ENCODE peak calls at places on chromosomes 4 and X, in ten cellular contexts. One of them, this sample, is unnamed.

GRCh38 chr4:102546635-102547034 is 45.5 kb downstream of the NFKB1 start:
- DNase-seq in Peyer's patch: no peak
- DNase-seq in tibial nerve: no peak
- DNase-seq in AG04450: no peak
- DNase-seq in heart right ventricle: no peak
- DNase-seq in HFF-Myc: no peak
- DNase-seq in CD4-positive, alpha-beta T cell: no peak
- DNase-seq in HFFc6: no peak
- DNase-seq in AG09319: no peak
- DNase-seq in esophagus squamous epithelium: no peak
- DNase-seq in this sample: no peak

GRCh38 chr4:112973897-112974296 is 75.6 kb upstream of the ANK2 start:
- DNase-seq in Peyer's patch: no peak
- DNase-seq in tibial nerve: no peak
- DNase-seq in AG04450: no peak
- DNase-seq in heart right ventricle: no peak
- DNase-seq in HFF-Myc: no peak
- DNase-seq in CD4-positive, alpha-beta T cell: no peak
- DNase-seq in HFFc6: no peak
- DNase-seq in AG09319: no peak
- DNase-seq in esophagus squamous epithelium: no peak
- DNase-seq in this sample: no peak

GRCh38 chr4:14834382-14834781 is 167.9 kb upstream of the CPEB2 start:
- DNase-seq in Peyer's patch: no peak
- DNase-seq in tibial nerve: no peak
- DNase-seq in AG04450: no peak
- DNase-seq in heart right ventricle: no peak
- DNase-seq in HFF-Myc: no peak
- DNase-seq in CD4-positive, alpha-beta T cell: no peak
- DNase-seq in HFFc6: no peak
- DNase-seq in AG09319: no peak
- DNase-seq in esophagus squamous epithelium: no peak
- DNase-seq in this sample: no peak

GRCh38 chrX:21004835-21005234 is 369.4 kb upstream of the CNKSR2 start:
- DNase-seq in Peyer's patch: no peak
- DNase-seq in tibial nerve: no peak
- DNase-seq in AG04450: no peak
- DNase-seq in heart right ventricle: no peak
- DNase-seq in HFF-Myc: no peak
- DNase-seq in CD4-positive, alpha-beta T cell: no peak
- DNase-seq in HFFc6: no peak
- DNase-seq in AG09319: no peak
- DNase-seq in esophagus squamous epithelium: no peak
- DNase-seq in this sample: no peak

GRCh38 chrX:7316280-7316679 is 168.3 kb upstream of the PUDP start:
- DNase-seq in Peyer's patch: no peak
- DNase-seq in tibial nerve: no peak
- DNase-seq in AG04450: no peak
- DNase-seq in heart right ventricle: no peak
- DNase-seq in HFF-Myc: no peak
- DNase-seq in CD4-positive, alpha-beta T cell: no peak
- DNase-seq in HFFc6: peak
- DNase-seq in AG09319: no peak
- DNase-seq in esophagus squamous epithelium: no peak
- DNase-seq in this sample: no peak

GRCh38 chr4:84530871-84531270 is 31.8 kb upstream of the NKX6-1 start:
- DNase-seq in Peyer's patch: no peak
- DNase-seq in tibial nerve: no peak
- DNase-seq in AG04450: no peak
- DNase-seq in heart right ventricle: no peak
- DNase-seq in HFF-Myc: peak
- DNase-seq in CD4-positive, alpha-beta T cell: no peak
- DNase-seq in HFFc6: peak
- DNase-seq in AG09319: no peak
- DNase-seq in esophagus squamous epithelium: no peak
- DNase-seq in this sample: no peak

GRCh38 chr4:161486454-161486853 is 677.3 kb downstream of the FSTL5 start:
- DNase-seq in Peyer's patch: no peak
- DNase-seq in tibial nerve: no peak
- DNase-seq in AG04450: no peak
- DNase-seq in heart right ventricle: no peak
- DNase-seq in HFF-Myc: no peak
- DNase-seq in CD4-positive, alpha-beta T cell: no peak
- DNase-seq in HFFc6: no peak
- DNase-seq in AG09319: no peak
- DNase-seq in esophagus squamous epithelium: no peak
- DNase-seq in this sample: no peak

GRCh38 chr4:184958127-184958806 is 60.0 kb upstream of the HELT start:
- DNase-seq in Peyer's patch: no peak
- DNase-seq in tibial nerve: no peak
- DNase-seq in AG04450: no peak
- DNase-seq in heart right ventricle: no peak
- DNase-seq in HFF-Myc: no peak
- DNase-seq in CD4-positive, alpha-beta T cell: no peak
- DNase-seq in HFFc6: no peak
- DNase-seq in AG09319: no peak
- DNase-seq in esophagus squamous epithelium: no peak
- DNase-seq in this sample: no peak

GRCh38 chrX:2967012-2967411 is 37.9 kb upstream of the ARSD start:
- DNase-seq in Peyer's patch: no peak
- DNase-seq in tibial nerve: no peak
- DNase-seq in AG04450: no peak
- DNase-seq in heart right ventricle: no peak
- DNase-seq in HFF-Myc: no peak
- DNase-seq in CD4-positive, alpha-beta T cell: no peak
- DNase-seq in HFFc6: no peak
- DNase-seq in AG09319: no peak
- DNase-seq in esophagus squamous epithelium: no peak
- DNase-seq in this sample: no peak

GRCh38 chrX:2577844-2578444 is 77.2 kb upstream of the DHRSX start:
- DNase-seq in Peyer's patch: no peak
- DNase-seq in tibial nerve: no peak
- DNase-seq in AG04450: no peak
- DNase-seq in heart right ventricle: no peak
- DNase-seq in HFF-Myc: no peak
- DNase-seq in CD4-positive, alpha-beta T cell: no peak
- DNase-seq in HFFc6: no peak
- DNase-seq in AG09319: no peak
- DNase-seq in esophagus squamous epithelium: no peak
- DNase-seq in this sample: no peak

GRCh38 chr4:184007891-184008290 is 102.8 kb downstream of the STOX2 start:
- DNase-seq in Peyer's patch: no peak
- DNase-seq in tibial nerve: no peak
- DNase-seq in AG04450: no peak
- DNase-seq in heart right ventricle: no peak
- DNase-seq in HFF-Myc: no peak
- DNase-seq in CD4-positive, alpha-beta T cell: no peak
- DNase-seq in HFFc6: no peak
- DNase-seq in AG09319: no peak
- DNase-seq in esophagus squamous epithelium: no peak
- DNase-seq in this sample: no peak

GRCh38 chr4:338759-339097 is 1.1 kb downstream of the ZNF141 start:
- DNase-seq in Peyer's patch: no peak
- DNase-seq in tibial nerve: no peak
- DNase-seq in AG04450: no peak
- DNase-seq in heart right ventricle: peak
- DNase-seq in HFF-Myc: no peak
- DNase-seq in CD4-positive, alpha-beta T cell: no peak
- DNase-seq in HFFc6: no peak
- DNase-seq in AG09319: no peak
- DNase-seq in esophagus squamous epithelium: no peak
- DNase-seq in this sample: no peak

GRCh38 chr4:2688697-2689096 is 67.4 kb downstream of the TNIP2 start:
- DNase-seq in Peyer's patch: no peak
- DNase-seq in tibial nerve: no peak
- DNase-seq in AG04450: no peak
- DNase-seq in heart right ventricle: no peak
- DNase-seq in HFF-Myc: no peak
- DNase-seq in CD4-positive, alpha-beta T cell: no peak
- DNase-seq in HFFc6: no peak
- DNase-seq in AG09319: no peak
- DNase-seq in esophagus squamous epithelium: no peak
- DNase-seq in this sample: no peak

GRCh38 chrX:39289827-39290226 is 488.6 kb downstream of the MID1IP1 start:
- DNase-seq in Peyer's patch: no peak
- DNase-seq in tibial nerve: no peak
- DNase-seq in AG04450: no peak
- DNase-seq in heart right ventricle: no peak
- DNase-seq in HFF-Myc: no peak
- DNase-seq in CD4-positive, alpha-beta T cell: no peak
- DNase-seq in HFFc6: no peak
- DNase-seq in AG09319: no peak
- DNase-seq in esophagus squamous epithelium: no peak
- DNase-seq in this sample: no peak

GRCh38 chr4:120723986-120724385 is 198.5 kb downstream of the PRDM5 start:
- DNase-seq in Peyer's patch: no peak
- DNase-seq in tibial nerve: no peak
- DNase-seq in AG04450: no peak
- DNase-seq in heart right ventricle: no peak
- DNase-seq in HFF-Myc: no peak
- DNase-seq in CD4-positive, alpha-beta T cell: no peak
- DNase-seq in HFFc6: no peak
- DNase-seq in AG09319: no peak
- DNase-seq in esophagus squamous epithelium: no peak
- DNase-seq in this sample: no peak

GRCh38 chrX:154373340-154374306 is 811 bp downstream of the FLNA start:
- DNase-seq in Peyer's patch: peak
- DNase-seq in tibial nerve: peak
- DNase-seq in AG04450: peak
- DNase-seq in heart right ventricle: peak
- DNase-seq in HFF-Myc: no peak
- DNase-seq in CD4-positive, alpha-beta T cell: no peak
- DNase-seq in HFFc6: peak
- DNase-seq in AG09319: peak
- DNase-seq in esophagus squamous epithelium: no peak
- DNase-seq in this sample: peak

GRCh38 chr4:7187691-7188090 is 4.6 kb upstream of the SORCS2 start:
- DNase-seq in Peyer's patch: no peak
- DNase-seq in tibial nerve: no peak
- DNase-seq in AG04450: no peak
- DNase-seq in heart right ventricle: no peak
- DNase-seq in HFF-Myc: no peak
- DNase-seq in CD4-positive, alpha-beta T cell: no peak
- DNase-seq in HFFc6: no peak
- DNase-seq in AG09319: no peak
- DNase-seq in esophagus squamous epithelium: no peak
- DNase-seq in this sample: no peak

DNA sequence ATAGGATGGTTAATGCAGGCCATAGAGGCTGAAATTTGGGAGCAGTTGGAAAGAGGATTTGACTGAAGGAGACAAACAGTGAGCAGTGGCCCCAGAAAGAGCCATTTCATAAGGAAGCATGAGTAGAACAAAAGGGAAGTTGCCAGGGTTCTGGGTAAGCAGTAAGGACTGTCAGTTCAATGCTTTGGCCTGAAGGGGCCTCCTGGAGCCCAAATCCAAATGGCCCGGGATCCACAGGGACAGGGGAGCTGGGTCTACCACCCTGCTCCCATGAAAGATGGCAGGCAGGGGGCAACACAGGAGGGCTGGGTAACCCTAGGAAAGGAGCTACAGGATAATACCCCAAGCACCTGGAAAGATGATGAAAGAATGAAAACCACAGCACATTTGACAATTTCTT is 4.1 kb upstream of the INTS6L start:
- DNase-seq in Peyer's patch: no peak
- DNase-seq in tibial nerve: no peak
- DNase-seq in AG04450: no peak
- DNase-seq in heart right ventricle: no peak
- DNase-seq in HFF-Myc: no peak
- DNase-seq in CD4-positive, alpha-beta T cell: no peak
- DNase-seq in HFFc6: no peak
- DNase-seq in AG09319: no peak
- DNase-seq in esophagus squamous epithelium: no peak
- DNase-seq in this sample: no peak
- TF ChIP-seq CTCF in Peyer's patch: no peak
- TF ChIP-seq CTCF in tibial nerve: no peak
- TF ChIP-seq CTCF in AG04450: no peak
- TF ChIP-seq CTCF in heart right ventricle: no peak
- TF ChIP-seq CTCF in HFF-Myc: no peak
- TF ChIP-seq CTCF in CD4-positive, alpha-beta T cell: no peak
- TF ChIP-seq CTCF in HFFc6: peak
- TF ChIP-seq CTCF in AG09319: no peak
- TF ChIP-seq CTCF in esophagus squamous epithelium: no peak
- TF ChIP-seq CTCF in this sample: no peak

GRCh38 chr4:28073860-28074555 is 1213.4 kb downstream of the STIM2 start:
- DNase-seq in Peyer's patch: no peak
- DNase-seq in tibial nerve: no peak
- DNase-seq in AG04450: no peak
- DNase-seq in heart right ventricle: no peak
- DNase-seq in HFF-Myc: no peak
- DNase-seq in CD4-positive, alpha-beta T cell: no peak
- DNase-seq in HFFc6: no peak
- DNase-seq in AG09319: no peak
- DNase-seq in esophagus squamous epithelium: no peak
- DNase-seq in this sample: no peak
- TF ChIP-seq CTCF in Peyer's patch: no peak
- TF ChIP-seq CTCF in tibial nerve: no peak
- TF ChIP-seq CTCF in AG04450: no peak
- TF ChIP-seq CTCF in heart right ventricle: no peak
- TF ChIP-seq CTCF in HFF-Myc: no peak
- TF ChIP-seq CTCF in CD4-positive, alpha-beta T cell: no peak
- TF ChIP-seq CTCF in HFFc6: peak
- TF ChIP-seq CTCF in AG09319: no peak
- TF ChIP-seq CTCF in esophagus squamous epithelium: no peak
- TF ChIP-seq CTCF in this sample: no peak

GRCh38 chrX:12138366-12139313 is at the start of gene FRMPD4:
- DNase-seq in Peyer's patch: no peak
- DNase-seq in tibial nerve: no peak
- DNase-seq in AG04450: no peak
- DNase-seq in heart right ventricle: peak
- DNase-seq in HFF-Myc: no peak
- DNase-seq in CD4-positive, alpha-beta T cell: no peak
- DNase-seq in HFFc6: no peak
- DNase-seq in AG09319: no peak
- DNase-seq in esophagus squamous epithelium: no peak
- DNase-seq in this sample: no peak
- TF ChIP-seq CTCF in Peyer's patch: no peak
- TF ChIP-seq CTCF in tibial nerve: no peak
- TF ChIP-seq CTCF in AG04450: peak
- TF ChIP-seq CTCF in heart right ventricle: peak
- TF ChIP-seq CTCF in HFF-Myc: no peak
- TF ChIP-seq CTCF in CD4-positive, alpha-beta T cell: no peak
- TF ChIP-seq CTCF in HFFc6: no peak
- TF ChIP-seq CTCF in AG09319: peak
- TF ChIP-seq CTCF in esophagus squamous epithelium: no peak
- TF ChIP-seq CTCF in this sample: no peak

DNA sequence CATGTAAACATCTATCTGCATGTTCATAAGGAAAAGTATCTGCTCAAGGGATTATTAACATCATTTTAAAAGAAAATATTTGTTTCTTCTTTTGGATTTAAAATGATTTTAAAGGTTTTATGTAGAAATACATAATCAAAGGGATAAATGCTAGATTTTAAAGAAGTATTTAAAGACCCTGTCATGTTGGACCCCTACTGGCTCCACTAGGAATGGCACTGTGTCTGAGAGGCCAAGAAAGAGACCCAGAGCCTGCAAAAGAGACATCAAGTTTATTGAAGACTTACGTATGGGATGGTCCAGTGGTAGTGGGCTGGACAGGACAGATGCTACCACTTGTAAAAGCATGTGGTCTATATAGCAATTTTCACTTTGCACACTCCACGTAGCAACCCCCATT is 78.7 kb upstream of the PCDH18 start:
- DNase-seq in Peyer's patch: no peak
- DNase-seq in tibial nerve: no peak
- DNase-seq in AG04450: no peak
- DNase-seq in heart right ventricle: no peak
- DNase-seq in HFF-Myc: peak
- DNase-seq in CD4-positive, alpha-beta T cell: no peak
- DNase-seq in HFFc6: peak
- DNase-seq in AG09319: no peak
- DNase-seq in esophagus squamous epithelium: no peak
- DNase-seq in this sample: no peak
- TF ChIP-seq CTCF in Peyer's patch: no peak
- TF ChIP-seq CTCF in tibial nerve: no peak
- TF ChIP-seq CTCF in AG04450: peak
- TF ChIP-seq CTCF in heart right ventricle: no peak
- TF ChIP-seq CTCF in HFF-Myc: peak
- TF ChIP-seq CTCF in CD4-positive, alpha-beta T cell: no peak
- TF ChIP-seq CTCF in HFFc6: peak
- TF ChIP-seq CTCF in AG09319: peak
- TF ChIP-seq CTCF in esophagus squamous epithelium: peak
- TF ChIP-seq CTCF in this sample: no peak

This sample was measured in GM20000.